ENCODE peak calls at places on chromosomes 16 and 17, in four cellular contexts. U is GM10248, Q is adrenal gland, D is NCI-H1092 treated with DMSO at 0.1 percent for 48 hours. L is an unnamed sample.

GRCh38 chr17:9044796-9045470 is 23.6 kb downstream of the NTN1 start:
- DNase-seq in U (no peak), Q (no peak), D (no peak), L (no peak)

GRCh38 chr17:16214190-16215001 is 938 bp downstream of the NCOR1 start:
- DNase-seq in U (no peak), Q (no peak), D (peak), L (no peak)

GRCh38 chr16:14454391-14454790 is 175.7 kb downstream of the PARN start:
- DNase-seq in U (no peak), Q (no peak), D (no peak), L (no peak)

GRCh38 chr16:86569843-86570447 is 3.3 kb downstream of the FOXC2 start:
- DNase-seq in U (no peak), Q (no peak), D (no peak), L (no peak)

GRCh38 chr17:26792486-26792885 is 501.4 kb upstream of the WSB1 start:
- DNase-seq in U (no peak), Q (no peak), D (no peak), L (no peak)

GRCh38 chr17:39757931-39758873 is 20.5 kb downstream of the GRB7 start:
- DNase-seq in U (peak), Q (no peak), D (no peak), L (no peak)

GRCh38 chr17:9104370-9105041 is 83.2 kb downstream of the NTN1 start:
- DNase-seq in U (no peak), Q (no peak), D (no peak), L (no peak)

GRCh38 chr16:58032710-58033293 is 7.2 kb downstream of the MMP15 start:
- DNase-seq in U (no peak), Q (peak), D (peak), L (no peak)

GRCh38 chr17:35183332-35183731 is 10.9 kb downstream of the SLC35G3 start:
- DNase-seq in U (no peak), Q (no peak), D (no peak), L (no peak)

GRCh38 chr17:63830904-63831491 is 3.5 kb upstream of the FTSJ3 start:
- DNase-seq in U (no peak), Q (no peak), D (no peak), L (no peak)

GRCh38 chr17:7712111-7712771 is 5.3 kb upstream of the DNAH2 start:
- DNase-seq in U (no peak), Q (no peak), D (peak), L (no peak)

GRCh38 chr17:79664925-79665738 is 54.3 kb upstream of the RBFOX3 start:
- DNase-seq in U (no peak), Q (peak), D (peak), L (peak)

GRCh38 chr16:89122322-89122831 is 28.7 kb downstream of the ACSF3 start:
- DNase-seq in U (peak), Q (no peak), D (peak), L (peak)

GRCh38 chr17:78131172-78132085 is 858 bp downstream of the TMC8 start:
- DNase-seq in U (no peak), Q (no peak), D (no peak), L (no peak)

GRCh38 chr17:35714988-35715387 is 16.5 kb upstream of the RASL10B start:
- DNase-seq in U (no peak), Q (no peak), D (no peak), L (no peak)

GRCh38 chr16:11499295-11500089 is 87.2 kb downstream of the LITAF start:
- DNase-seq in U (no peak), Q (peak), D (no peak), L (no peak)

GRCh38 chr17:16444258-16444886 is 29.0 kb downstream of the TRPV2 start:
- DNase-seq in U (no peak), Q (no peak), D (no peak), L (no peak)

GRCh38 chr17:48748728-48749566 is 20.4 kb upstream of the HOXB13 start:
- DNase-seq in U (no peak), Q (no peak), D (no peak), L (no peak)

GRCh38 chr17:76000016-76000754 is 470 bp upstream of the CDK3 start:
- DNase-seq in U (peak), Q (peak), D (peak), L (no peak)

GRCh38 chr16:50960517-50961202 is 190.4 kb downstream of the SALL1 start:
- DNase-seq in U (no peak), Q (no peak), D (no peak), L (no peak)

GRCh38 chr17:50672831-50673551 is 34.7 kb downstream of the ANKRD40 start:
- DNase-seq in U (no peak), Q (peak), D (no peak), L (no peak)

GRCh38 chr16:54595636-54596035 is 309.0 kb upstream of the IRX3 start:
- DNase-seq in U (no peak), Q (no peak), D (no peak), L (no peak)

GRCh38 chr17:3697157-3697515 is 1.2 kb upstream of the P2RX5 start:
- DNase-seq in U (no peak), Q (no peak), D (no peak), L (no peak)